ENCODE peak calls at places on chromosomes 1 and 21, in five cellular contexts. One of them, this sample, is unnamed.

GRCh38 chr1:84689514-84690396 is 506 bp downstream of the SSX2IP start:
- DNase-seq in EL: peak; percentile 61
- DNase-seq in activated CD4-positive, alpha-beta memory T cell treated with anti-CD3 and anti-CD28 coated beads, Interleukin-2, amount 10 ng/mL, durations not matched to agents 7 days and 5 days: no peak
- DNase-seq in cardiac muscle cell: peak; percentile 59
- DNase-seq in HS-5: no peak
- DNase-seq in this sample: no peak

GRCh38 chr1:210816136-210816535 is 317.8 kb downstream of the KCNH1 start:
- DNase-seq in EL: no peak
- DNase-seq in activated CD4-positive, alpha-beta memory T cell treated with anti-CD3 and anti-CD28 coated beads, Interleukin-2, amount 10 ng/mL, durations not matched to agents 7 days and 5 days: no peak
- DNase-seq in cardiac muscle cell: no peak
- DNase-seq in HS-5: no peak
- DNase-seq in this sample: no peak

GRCh38 chr1:23578311-23578996 is 19.2 kb upstream of the ID3 start:
- DNase-seq in EL: no peak
- DNase-seq in activated CD4-positive, alpha-beta memory T cell treated with anti-CD3 and anti-CD28 coated beads, Interleukin-2, amount 10 ng/mL, durations not matched to agents 7 days and 5 days: no peak
- DNase-seq in cardiac muscle cell: peak; percentile 48
- DNase-seq in HS-5: no peak
- DNase-seq in this sample: no peak

GRCh38 chr1:172671591-172671990 is 12.7 kb downstream of the FASLG start:
- DNase-seq in EL: peak; percentile 73
- DNase-seq in activated CD4-positive, alpha-beta memory T cell treated with anti-CD3 and anti-CD28 coated beads, Interleukin-2, amount 10 ng/mL, durations not matched to agents 7 days and 5 days: no peak
- DNase-seq in cardiac muscle cell: peak; percentile 44
- DNase-seq in HS-5: no peak
- DNase-seq in this sample: no peak

GRCh38 chr1:199096601-199097000 is 457.8 kb downstream of the PTPRC start:
- DNase-seq in EL: no peak
- DNase-seq in activated CD4-positive, alpha-beta memory T cell treated with anti-CD3 and anti-CD28 coated beads, Interleukin-2, amount 10 ng/mL, durations not matched to agents 7 days and 5 days: no peak
- DNase-seq in cardiac muscle cell: no peak
- DNase-seq in HS-5: no peak
- DNase-seq in this sample: no peak

GRCh38 chr1:65264197-65264929 is 45.0 kb upstream of the DNAJC6 start:
- DNase-seq in EL: peak; percentile 86
- DNase-seq in activated CD4-positive, alpha-beta memory T cell treated with anti-CD3 and anti-CD28 coated beads, Interleukin-2, amount 10 ng/mL, durations not matched to agents 7 days and 5 days: no peak
- DNase-seq in cardiac muscle cell: peak; percentile 62
- DNase-seq in HS-5: no peak
- DNase-seq in this sample: no peak

GRCh38 chr1:151855997-151856396 is 2.5 kb upstream of the THEM5 start:
- DNase-seq in EL: no peak
- DNase-seq in activated CD4-positive, alpha-beta memory T cell treated with anti-CD3 and anti-CD28 coated beads, Interleukin-2, amount 10 ng/mL, durations not matched to agents 7 days and 5 days: no peak
- DNase-seq in cardiac muscle cell: no peak
- DNase-seq in HS-5: no peak
- DNase-seq in this sample: no peak

GRCh38 chr1:225919906-225920305 is 4.1 kb downstream of the PYCR2 start:
- DNase-seq in EL: peak; percentile 87
- DNase-seq in activated CD4-positive, alpha-beta memory T cell treated with anti-CD3 and anti-CD28 coated beads, Interleukin-2, amount 10 ng/mL, durations not matched to agents 7 days and 5 days: no peak
- DNase-seq in cardiac muscle cell: peak; percentile 94
- DNase-seq in HS-5: no peak
- DNase-seq in this sample: no peak

GRCh38 chr1:155168456-155169210 is 4.5 kb downstream of the KRTCAP2 start:
- DNase-seq in EL: no peak
- DNase-seq in activated CD4-positive, alpha-beta memory T cell treated with anti-CD3 and anti-CD28 coated beads, Interleukin-2, amount 10 ng/mL, durations not matched to agents 7 days and 5 days: no peak
- DNase-seq in cardiac muscle cell: no peak
- DNase-seq in HS-5: no peak
- DNase-seq in this sample: no peak

GRCh38 chr1:147238925-147239820 is 3.3 kb upstream of the CHD1L start:
- DNase-seq in EL: no peak
- DNase-seq in activated CD4-positive, alpha-beta memory T cell treated with anti-CD3 and anti-CD28 coated beads, Interleukin-2, amount 10 ng/mL, durations not matched to agents 7 days and 5 days: no peak
- DNase-seq in cardiac muscle cell: no peak
- DNase-seq in HS-5: no peak
- DNase-seq in this sample: no peak

GRCh38 chr21:36134820-36135390 is at the start of gene CBR3:
- DNase-seq in EL: peak; percentile 75
- DNase-seq in activated CD4-positive, alpha-beta memory T cell treated with anti-CD3 and anti-CD28 coated beads, Interleukin-2, amount 10 ng/mL, durations not matched to agents 7 days and 5 days: peak; percentile 71
- DNase-seq in cardiac muscle cell: peak; percentile 77
- DNase-seq in HS-5: no peak
- DNase-seq in this sample: no peak

GRCh38 chr1:213103377-213104306 is 52.6 kb downstream of the RPS6KC1 start:
- DNase-seq in EL: no peak
- DNase-seq in activated CD4-positive, alpha-beta memory T cell treated with anti-CD3 and anti-CD28 coated beads, Interleukin-2, amount 10 ng/mL, durations not matched to agents 7 days and 5 days: no peak
- DNase-seq in cardiac muscle cell: no peak
- DNase-seq in HS-5: no peak
- DNase-seq in this sample: no peak

GRCh38 chr1:211517006-211517405 is 25.0 kb upstream of the RD3 start:
- DNase-seq in EL: no peak
- DNase-seq in activated CD4-positive, alpha-beta memory T cell treated with anti-CD3 and anti-CD28 coated beads, Interleukin-2, amount 10 ng/mL, durations not matched to agents 7 days and 5 days: no peak
- DNase-seq in cardiac muscle cell: no peak
- DNase-seq in HS-5: no peak
- DNase-seq in this sample: no peak

GRCh38 chr1:60874703-60875102 is 207.7 kb upstream of the NFIA start:
- DNase-seq in EL: peak; percentile 68
- DNase-seq in activated CD4-positive, alpha-beta memory T cell treated with anti-CD3 and anti-CD28 coated beads, Interleukin-2, amount 10 ng/mL, durations not matched to agents 7 days and 5 days: no peak
- DNase-seq in cardiac muscle cell: peak; percentile 70
- DNase-seq in HS-5: peak; percentile 16
- DNase-seq in this sample: no peak

GRCh38 chr1:52856026-52856425 is 13.5 kb downstream of the ZYG11A start:
- DNase-seq in EL: no peak
- DNase-seq in activated CD4-positive, alpha-beta memory T cell treated with anti-CD3 and anti-CD28 coated beads, Interleukin-2, amount 10 ng/mL, durations not matched to agents 7 days and 5 days: no peak
- DNase-seq in cardiac muscle cell: no peak
- DNase-seq in HS-5: no peak
- DNase-seq in this sample: no peak

GRCh38 chr1:71964188-71964587 is 318.2 kb downstream of the NEGR1 start:
- DNase-seq in EL: no peak
- DNase-seq in activated CD4-positive, alpha-beta memory T cell treated with anti-CD3 and anti-CD28 coated beads, Interleukin-2, amount 10 ng/mL, durations not matched to agents 7 days and 5 days: no peak
- DNase-seq in cardiac muscle cell: no peak
- DNase-seq in HS-5: no peak
- DNase-seq in this sample: no peak

GRCh38 chr21:45709127-45709526 is 65.6 kb downstream of the PCBP3 start:
- DNase-seq in EL: no peak
- DNase-seq in activated CD4-positive, alpha-beta memory T cell treated with anti-CD3 and anti-CD28 coated beads, Interleukin-2, amount 10 ng/mL, durations not matched to agents 7 days and 5 days: no peak
- DNase-seq in cardiac muscle cell: peak; percentile 36
- DNase-seq in HS-5: peak; percentile 3
- DNase-seq in this sample: no peak

This sample was measured in HS-27A.